ENCODE peak calls at places on chromosomes 12 and 14, in ten cellular contexts. B is upper lobe of right lung, F is uterus, O is tibial artery, J is lower lobe of right lung, R is ascending aorta, N is A549, L is mammary epithelial cell, V is fibroblast of lung, W is endothelial cell of umbilical vein. M is an unnamed sample. For H3K4me1, the result is how much of the 10 kb centered on the place peaks cover.

GRCh38 chr12:26572131-26572530 is 260.9 kb downstream of the ITPR2 start:
- DNase-seq in J (no peak), N (no peak), V (no peak), F (no peak), L (no peak), R (no peak), W (no peak), O (no peak), B (no peak), M (no peak)

GRCh38 chr12:6903712-6904111 is 910 bp upstream of the LRRC23 start:
- DNase-seq in R (no peak), J (no peak), O (no peak), L (no peak), B (no peak), N (no peak), W (no peak), V (no peak), F (no peak), M (no peak)

GRCh38 chr12:49868952-49869815 is 26.3 kb upstream of the BCDIN3D start:
- DNase-seq in B (peak), N (no peak), V (peak), L (no peak), J (peak), F (peak), W (peak), O (peak), R (peak), M (no peak)

GRCh38 chr14:85601246-85601645 is 71.3 kb downstream of the FLRT2 start:
- DNase-seq in V (no peak), J (no peak), R (no peak), N (no peak), W (no peak), B (no peak), L (peak), F (no peak), O (no peak), M (no peak)

GRCh38 chr12:91289881-91290280 is 107.3 kb upstream of the DCN start:
- DNase-seq in V (no peak), W (peak), J (no peak), B (no peak), F (no peak), N (no peak), R (no peak), O (no peak), L (no peak), M (no peak)

GRCh38 chr12:132373967-132374820 is 44.8 kb upstream of the GALNT9 start:
- DNase-seq in L (no peak), W (no peak), B (peak), O (no peak), R (no peak), J (no peak), F (no peak), N (no peak), V (peak), M (no peak)

GRCh38 chr12:107349839-107350238 is 256.5 kb upstream of the CRY1 start:
- DNase-seq in V (no peak), L (no peak), J (no peak), B (no peak), N (no peak), F (no peak), W (no peak), O (no peak), R (no peak), M (no peak)

GRCh38 chr12:57224973-57225679 is 4.4 kb upstream of the SHMT2 start:
- DNase-seq in R (no peak), F (no peak), W (peak), J (peak), N (no peak), B (peak), L (no peak), V (peak), O (no peak), M (no peak)

GRCh38 chr12:27367078-27367477 is 34.4 kb downstream of the BMAL2 start:
- DNase-seq in V (no peak), B (no peak), J (no peak), W (no peak), F (no peak), L (peak), O (no peak), N (no peak), R (no peak), M (no peak)

GRCh38 chr14:85572845-85573244 is 42.9 kb downstream of the FLRT2 start:
- DNase-seq in R (no peak), O (no peak), N (peak), B (no peak), L (peak), F (no peak), J (no peak), W (peak), V (peak), M (peak)

GRCh38 chr12:101116911-101117310 is 93.1 kb downstream of the SLC5A8 start:
- DNase-seq in F (no peak), V (no peak), O (no peak), J (no peak), B (no peak), L (no peak), N (no peak), R (no peak), W (no peak), M (peak)

GRCh38 chr12:6927379-6927991 is at the start of gene ATN1:
- DNase-seq in B (peak), N (peak), W (peak), R (no peak), F (peak), O (peak), V (peak), J (peak), L (peak), M (no peak)

GRCh38 chr12:114982760-114983159 is 298.8 kb upstream of the TBX3 start:
- DNase-seq in J (no peak), R (no peak), O (no peak), V (peak), B (no peak), N (no peak), W (no peak), F (no peak), L (peak), M (peak)

GRCh38 chr12:113359133-113359938 is 949 bp downstream of the PLBD2 start:
- DNase-seq in J (no peak), O (peak), R (no peak), L (no peak), W (no peak), N (no peak), F (peak), B (no peak), V (peak), M (peak)

GRCh38 chr12:60106207-60106606 is 510.4 kb downstream of the SLC16A7 start:
- DNase-seq in F (no peak), L (no peak), R (no peak), V (peak), B (no peak), O (no peak), W (peak), N (no peak), J (no peak), M (no peak)

GRCh38 chr12:115102450-115102849 is 418.5 kb upstream of the TBX3 start:
- DNase-seq in F (no peak), B (no peak), L (no peak), V (no peak), R (no peak), O (no peak), J (no peak), W (no peak), N (no peak), M (no peak)

GRCh38 chr12:93743999-93744689 is 67.0 kb downstream of the CRADD start:
- DNase-seq in B (no peak), W (no peak), F (no peak), R (no peak), V (no peak), N (no peak), L (peak), O (no peak), J (no peak), M (no peak)

GRCh38 chr12:59403259-59403932 is 192.4 kb upstream of the SLC16A7 start:
- DNase-seq in W (peak), O (peak), B (no peak), F (peak), J (no peak), R (no peak), N (peak), V (peak), L (peak), M (peak)

GRCh38 chr12:104930388-104931326 is 27.4 kb downstream of the SLC41A2 start:
- DNase-seq in W (peak), B (no peak), O (no peak), N (no peak), L (peak), F (no peak), R (no peak), V (no peak), J (no peak), M (peak)

GRCh38 chr14:46245281-46245680 is 406.3 kb downstream of the RPL10L start:
- DNase-seq in N (no peak), F (no peak), L (no peak), W (no peak), V (no peak), O (no peak), B (no peak), J (no peak), R (no peak), M (no peak)

GRCh38 chr12:54038760-54039414 is 6.0 kb downstream of the HOXC5 start:
- DNase-seq in N (no peak), V (no peak), J (no peak), B (no peak), O (no peak), F (no peak), W (no peak), R (no peak), L (no peak), M (no peak)

GRCh38 chr14:101248840-101249675 is 312.2 kb upstream of the DIO3 start:
- DNase-seq in O (peak), L (no peak), W (no peak), J (peak), F (no peak), R (no peak), B (no peak), N (no peak), V (no peak), M (no peak)

GRCh38 chr12:26874501-26875296 is 41.7 kb upstream of the ITPR2 start:
- DNase-seq in V (no peak), J (no peak), R (no peak), B (no peak), L (no peak), W (peak), F (no peak), N (no peak), O (no peak), M (no peak)

GRCh38 chr12:95102916-95103671 is 29.7 kb upstream of the NR2C1 start:
- DNase-seq in J (no peak), B (no peak), V (peak), R (no peak), O (no peak), L (peak), N (peak), W (peak), F (no peak), M (peak)

GRCh38 chr14:88695873-88696272 is 96.9 kb downstream of the EML5 start:
- DNase-seq in B (no peak), F (no peak), V (peak), L (peak), N (no peak), J (no peak), O (no peak), W (no peak), R (no peak), M (peak)

GRCh38 chr12:128458301-128458974 is 191.5 kb downstream of the TMEM132C start:
- DNase-seq in F (no peak), B (no peak), R (no peak), L (no peak), J (no peak), V (no peak), O (no peak), W (no peak), N (no peak), M (no peak)

GRCh38 chr12:109604902-109605536 is 31.4 kb downstream of the MVK start:
- DNase-seq in O (no peak), R (no peak), J (no peak), F (no peak), W (no peak), L (no peak), N (no peak), B (no peak), V (no peak), M (no peak)

GRCh38 chr14:92610849-92611271 is 97.3 kb downstream of the RIN3 start:
- DNase-seq in B (no peak), O (no peak), N (no peak), R (no peak), W (peak), J (no peak), F (no peak), V (no peak), L (no peak), M (no peak)

GRCh38 chr12:3319723-3320492 is 171.1 kb upstream of the PRMT8 start:
- DNase-seq in N (peak), W (no peak), O (no peak), R (no peak), L (no peak), F (no peak), V (no peak), B (no peak), J (no peak), M (no peak)

GRCh38 chr12:2265461-2266167 is 212.8 kb downstream of the CACNA1C start:
- DNase-seq in F (no peak), W (no peak), L (no peak), B (no peak), O (peak), J (no peak), V (no peak), R (no peak), N (no peak), M (no peak)

GRCh38 chr12:62375603-62376002 is 91.0 kb upstream of the MON2 start:
- DNase-seq in L (peak), B (no peak), W (no peak), R (no peak), V (no peak), F (no peak), J (no peak), N (no peak), O (no peak), M (no peak)

GRCh38 chr12:112304411-112304810 is 77.8 kb downstream of the HECTD4 start:
- DNase-seq in R (no peak), L (no peak), V (peak), N (no peak), O (no peak), F (no peak), B (no peak), W (no peak), J (no peak), M (no peak)

GRCh38 chr14:49692191-49692757 is 646 bp upstream of the KLHDC1 start:
- DNase-seq in L (no peak), V (no peak), B (no peak), F (no peak), O (no peak), J (no peak), R (no peak), W (no peak), N (no peak), M (no peak)

GRCh38 chr12:590206-590750 is 73.0 kb downstream of the NINJ2 start:
- DNase-seq in R (no peak), J (no peak), F (no peak), L (no peak), N (no peak), B (no peak), V (no peak), W (no peak), O (peak), M (no peak)

GRCh38 chr14:95480109-95480886 is 36.2 kb downstream of the SYNE3 start:
- DNase-seq in J (no peak), W (no peak), L (peak), B (no peak), N (no peak), F (peak), R (no peak), V (peak), O (peak), M (no peak)

GRCh38 chr14:33617154-33617553 is 333.7 kb downstream of the EGLN3 start:
- DNase-seq in J (no peak), N (no peak), V (peak), B (no peak), L (peak), R (no peak), O (no peak), W (no peak), F (no peak), M (peak)

DNA sequence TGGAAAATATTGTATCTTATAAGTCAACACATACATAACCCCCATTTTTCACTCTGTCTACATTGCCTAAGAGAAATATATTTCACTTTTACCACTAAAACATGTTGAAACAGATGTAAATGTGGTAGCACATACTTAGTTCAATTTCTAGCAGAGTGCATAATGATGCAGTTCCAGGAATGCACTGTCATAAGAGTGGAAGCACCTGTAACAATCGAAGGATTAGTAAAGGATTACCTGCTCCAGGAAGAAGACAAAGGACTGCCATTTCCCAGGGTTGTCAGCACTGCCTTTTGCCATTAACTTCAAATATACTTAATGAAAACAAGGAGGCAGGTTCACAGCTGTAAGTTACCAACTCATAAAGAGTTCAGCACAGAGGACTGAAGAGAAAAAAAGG is 24.6 kb downstream of the DAD1 start:
- DNase-seq in O (no peak), B (no peak), F (no peak), V (no peak), L (no peak), J (no peak), R (no peak), W (no peak), N (no peak), M (no peak)
- H3K4me1 ChIP-seq in O (under half), B (under half), F (under half), V (under half), L (under half), J (half or more), R (under half), W (under half), N (under half), M (under half)

GRCh38 chr12:129617849-129618248 is 286.0 kb downstream of the TMEM132D start:
- DNase-seq in N (no peak), J (no peak), O (no peak), L (no peak), R (no peak), V (no peak), B (no peak), F (no peak), W (no peak), M (no peak)
- TF ChIP-seq CTCF in N (no peak), J (no peak), O (no peak), L (no peak), R (no peak), V (no peak), B (no peak), F (no peak), W (no peak), M (no peak)

DNA sequence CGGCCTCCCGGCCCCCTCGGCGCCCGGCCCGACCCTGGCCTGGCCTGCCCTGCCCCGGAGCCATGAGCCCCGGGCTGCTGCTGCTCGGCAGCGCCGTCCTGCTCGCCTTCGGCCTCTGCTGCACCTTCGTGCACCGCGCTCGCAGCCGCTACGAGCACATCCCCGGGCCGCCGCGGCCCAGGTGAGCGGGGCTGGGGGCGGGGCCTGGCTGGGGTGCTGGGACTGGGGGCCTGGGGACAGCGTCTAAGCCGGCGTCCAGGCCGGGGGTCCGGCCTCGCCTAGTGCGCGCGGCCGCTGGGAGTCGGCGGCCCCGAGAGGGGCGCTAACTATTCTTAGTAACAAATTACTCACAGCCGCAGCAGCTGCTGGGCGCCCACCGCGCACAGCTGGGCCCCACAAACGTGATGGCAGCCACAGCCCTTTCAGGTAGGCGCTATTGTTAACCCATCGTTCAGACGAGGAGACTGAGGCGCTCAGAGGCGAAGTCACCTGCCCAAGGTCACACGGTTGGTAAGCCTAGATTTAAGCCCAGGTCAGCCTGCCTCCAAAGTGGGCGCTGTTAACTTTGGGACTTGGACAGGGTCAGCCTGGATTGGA is 356 bp downstream of the CYP46A1 start:
- DNase-seq in V (no peak), O (no peak), N (no peak), W (no peak), B (no peak), R (no peak), F (no peak), L (peak), J (no peak), M (no peak)
- H3K27ac ChIP-seq in V (no peak), O (peak), N (peak), W (no peak), B (no peak), R (no peak), F (peak), L (no peak), J (no peak), M (no peak)

GRCh38 chr12:124390442-124391116 is 95.7 kb downstream of the RFLNA start:
- DNase-seq in B (peak), L (no peak), O (peak), N (peak), F (no peak), R (no peak), W (peak), J (peak), V (peak), M (peak)

GRCh38 chr12:124388038-124388676 is 93.3 kb downstream of the RFLNA start:
- DNase-seq in L (no peak), F (no peak), O (no peak), B (no peak), W (peak), N (no peak), R (no peak), J (no peak), V (no peak), M (no peak)

GRCh38 chr12:124391340-124392261 is 96.7 kb downstream of the RFLNA start:
- DNase-seq in F (no peak), J (peak), B (peak), O (peak), R (peak), W (peak), V (no peak), L (no peak), N (no peak), M (peak)

GRCh38 chr12:124388679-124389536 is 94.0 kb downstream of the RFLNA start:
- DNase-seq in V (peak), W (peak), O (peak), N (peak), J (peak), F (peak), L (peak), R (peak), B (peak), M (no peak)

DNA sequence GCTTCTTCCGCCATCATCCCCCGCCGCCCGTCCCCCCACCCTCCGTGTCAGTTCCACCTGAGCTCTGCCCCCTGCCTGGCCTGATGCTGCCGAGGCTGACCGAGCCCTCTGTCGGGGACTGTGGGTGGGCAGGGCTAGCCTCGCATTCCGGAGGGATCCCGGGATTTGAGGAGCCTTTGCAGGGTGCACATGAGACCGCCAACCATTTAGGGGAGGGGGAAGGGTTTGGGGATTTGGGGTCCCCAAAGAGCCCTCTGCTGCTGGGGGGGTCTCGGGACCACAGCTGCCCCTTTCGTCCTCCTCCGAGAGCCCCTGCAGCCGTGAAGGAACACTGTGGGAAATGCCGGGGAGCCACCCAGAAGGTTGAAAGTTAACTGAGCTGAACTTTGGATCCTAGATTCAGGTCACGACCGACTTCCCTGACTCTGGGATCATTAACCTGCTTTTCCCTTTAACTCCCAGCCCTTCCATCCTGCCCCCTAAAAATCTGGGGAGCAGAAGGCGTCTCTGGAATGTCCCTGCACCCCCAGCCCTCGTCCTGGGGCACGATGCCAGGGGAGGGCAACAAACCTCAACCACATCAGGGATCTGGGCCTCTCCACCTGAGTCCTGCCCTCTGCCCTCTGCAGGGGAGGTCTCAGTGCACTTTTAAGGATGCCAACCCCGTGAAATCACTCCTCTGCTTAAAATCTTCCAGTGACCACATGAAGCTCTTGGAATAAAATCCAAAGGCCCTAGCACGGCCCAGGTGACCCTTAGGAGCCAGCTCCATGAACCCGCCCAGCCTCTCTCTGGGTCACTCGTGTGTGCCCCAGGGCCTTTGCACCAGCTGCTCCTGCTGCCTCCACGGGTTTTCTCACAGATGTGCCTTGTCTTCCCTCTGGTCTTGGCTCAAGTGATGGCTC is 94.9 kb downstream of the RFLNA start:
- DNase-seq in V (no peak), B (no peak), F (no peak), W (no peak), N (no peak), O (no peak), L (no peak), R (no peak), J (no peak), M (no peak)
- H3K4me1 ChIP-seq in V (half or more), B (half or more), F (half or more), W (half or more), N (half or more), O (half or more), L (under half), R (under half), J (half or more), M (under half)

GRCh38 chr14:77097689-77098469 is at the start of gene CIPC:
- DNase-seq in L (peak), O (peak), V (peak), W (peak), R (peak), N (peak), J (peak), B (peak), F (peak), M (peak)
- TF ChIP-seq CTCF in L (no peak), O (no peak), V (no peak), W (no peak), R (no peak), N (no peak), J (no peak), B (no peak), F (no peak), M (peak)

M was measured in foreskin keratinocyte.